ENCODE peak calls at places on chromosomes 16 and 17, in nine cellular contexts. One of them, this sample, is unnamed.

GRCh38 chr17:2057714-2058520 is 3.0 kb downstream of the HIC1 start:
- DNase-seq in adrenal gland: no peak
- DNase-seq in foreskin keratinocyte: no peak
- DNase-seq in WTC11: no peak
- DNase-seq in T-helper 22 cell: no peak
- DNase-seq in HTR-8/SVneo: no peak
- DNase-seq in ACHN: no peak
- DNase-seq in naive thymus-derived CD4-positive, alpha-beta T cell: no peak
- DNase-seq in glutamatergic neuron: no peak
- DNase-seq in this sample: no peak

GRCh38 chr17:49727353-49727752 is 19.6 kb upstream of the SLC35B1 start:
- DNase-seq in WTC11: no peak
- DNase-seq in foreskin keratinocyte: no peak
- DNase-seq in ACHN: no peak
- DNase-seq in adrenal gland: no peak
- DNase-seq in HTR-8/SVneo: no peak
- DNase-seq in glutamatergic neuron: no peak
- DNase-seq in T-helper 22 cell: no peak
- DNase-seq in naive thymus-derived CD4-positive, alpha-beta T cell: no peak
- DNase-seq in this sample: no peak

GRCh38 chr16:530111-530817 is 2.8 kb downstream of the CAPN15 start:
- DNase-seq in glutamatergic neuron: no peak
- DNase-seq in T-helper 22 cell: no peak
- DNase-seq in naive thymus-derived CD4-positive, alpha-beta T cell: no peak
- DNase-seq in adrenal gland: no peak
- DNase-seq in HTR-8/SVneo: no peak
- DNase-seq in foreskin keratinocyte: no peak
- DNase-seq in WTC11: no peak
- DNase-seq in ACHN: no peak
- DNase-seq in this sample: no peak

GRCh38 chr17:54544239-54544638 is 356.4 kb upstream of the TOM1L1 start:
- DNase-seq in HTR-8/SVneo: no peak
- DNase-seq in T-helper 22 cell: no peak
- DNase-seq in adrenal gland: no peak
- DNase-seq in WTC11: peak
- DNase-seq in glutamatergic neuron: peak
- DNase-seq in naive thymus-derived CD4-positive, alpha-beta T cell: no peak
- DNase-seq in foreskin keratinocyte: no peak
- DNase-seq in ACHN: no peak
- DNase-seq in this sample: no peak

GRCh38 chr17:40218740-40219072 is 398 bp upstream of the WIPF2 start:
- DNase-seq in naive thymus-derived CD4-positive, alpha-beta T cell: peak
- DNase-seq in adrenal gland: peak
- DNase-seq in foreskin keratinocyte: peak
- DNase-seq in T-helper 22 cell: peak
- DNase-seq in ACHN: peak
- DNase-seq in glutamatergic neuron: peak
- DNase-seq in WTC11: peak
- DNase-seq in HTR-8/SVneo: peak
- DNase-seq in this sample: peak

GRCh38 chr16:21950782-21951521 is 2.2 kb upstream of the UQCRC2 start:
- DNase-seq in ACHN: peak
- DNase-seq in HTR-8/SVneo: peak
- DNase-seq in adrenal gland: no peak
- DNase-seq in naive thymus-derived CD4-positive, alpha-beta T cell: peak
- DNase-seq in T-helper 22 cell: no peak
- DNase-seq in foreskin keratinocyte: peak
- DNase-seq in WTC11: no peak
- DNase-seq in glutamatergic neuron: peak
- DNase-seq in this sample: no peak

GRCh38 chr17:40442392-40443195 is 656 bp upstream of the IGFBP4 start:
- DNase-seq in HTR-8/SVneo: peak
- DNase-seq in T-helper 22 cell: no peak
- DNase-seq in naive thymus-derived CD4-positive, alpha-beta T cell: no peak
- DNase-seq in glutamatergic neuron: no peak
- DNase-seq in adrenal gland: no peak
- DNase-seq in ACHN: no peak
- DNase-seq in foreskin keratinocyte: no peak
- DNase-seq in WTC11: no peak
- DNase-seq in this sample: no peak

GRCh38 chr16:85805442-85806045 is 6.0 kb downstream of the COX4I1 start:
- DNase-seq in T-helper 22 cell: no peak
- DNase-seq in adrenal gland: no peak
- DNase-seq in naive thymus-derived CD4-positive, alpha-beta T cell: no peak
- DNase-seq in foreskin keratinocyte: no peak
- DNase-seq in ACHN: no peak
- DNase-seq in WTC11: no peak
- DNase-seq in HTR-8/SVneo: no peak
- DNase-seq in glutamatergic neuron: no peak
- DNase-seq in this sample: no peak

GRCh38 chr17:42608692-42609181 is 437 bp downstream of the RETREG3 start:
- DNase-seq in glutamatergic neuron: no peak
- DNase-seq in HTR-8/SVneo: no peak
- DNase-seq in ACHN: no peak
- DNase-seq in naive thymus-derived CD4-positive, alpha-beta T cell: peak
- DNase-seq in adrenal gland: no peak
- DNase-seq in foreskin keratinocyte: no peak
- DNase-seq in T-helper 22 cell: peak
- DNase-seq in WTC11: no peak
- DNase-seq in this sample: no peak

GRCh38 chr17:6643460-6644125 is 2.7 kb downstream of the TXNDC17 start:
- DNase-seq in ACHN: peak
- DNase-seq in T-helper 22 cell: no peak
- DNase-seq in HTR-8/SVneo: no peak
- DNase-seq in naive thymus-derived CD4-positive, alpha-beta T cell: no peak
- DNase-seq in foreskin keratinocyte: no peak
- DNase-seq in glutamatergic neuron: no peak
- DNase-seq in WTC11: no peak
- DNase-seq in adrenal gland: no peak
- DNase-seq in this sample: no peak

GRCh38 chr17:81986606-81987005 is 9.2 kb downstream of the ASPSCR1 start:
- DNase-seq in foreskin keratinocyte: no peak
- DNase-seq in naive thymus-derived CD4-positive, alpha-beta T cell: no peak
- DNase-seq in adrenal gland: no peak
- DNase-seq in HTR-8/SVneo: no peak
- DNase-seq in ACHN: no peak
- DNase-seq in WTC11: no peak
- DNase-seq in T-helper 22 cell: no peak
- DNase-seq in glutamatergic neuron: no peak
- DNase-seq in this sample: no peak

GRCh38 chr16:30377050-30377811 is 2.6 kb downstream of the MYL11 start:
- DNase-seq in HTR-8/SVneo: no peak
- DNase-seq in WTC11: no peak
- DNase-seq in foreskin keratinocyte: no peak
- DNase-seq in T-helper 22 cell: no peak
- DNase-seq in adrenal gland: no peak
- DNase-seq in naive thymus-derived CD4-positive, alpha-beta T cell: no peak
- DNase-seq in ACHN: no peak
- DNase-seq in glutamatergic neuron: no peak
- DNase-seq in this sample: no peak

GRCh38 chr17:79681101-79681621 is 49.6 kb upstream of the ENPP7 start:
- DNase-seq in glutamatergic neuron: no peak
- DNase-seq in HTR-8/SVneo: no peak
- DNase-seq in ACHN: no peak
- DNase-seq in foreskin keratinocyte: no peak
- DNase-seq in naive thymus-derived CD4-positive, alpha-beta T cell: no peak
- DNase-seq in T-helper 22 cell: no peak
- DNase-seq in WTC11: no peak
- DNase-seq in adrenal gland: no peak
- DNase-seq in this sample: no peak

GRCh38 chr17:16251043-16251442 is 34.0 kb downstream of the PIGL start:
- DNase-seq in foreskin keratinocyte: no peak
- DNase-seq in WTC11: no peak
- DNase-seq in naive thymus-derived CD4-positive, alpha-beta T cell: no peak
- DNase-seq in ACHN: no peak
- DNase-seq in glutamatergic neuron: no peak
- DNase-seq in HTR-8/SVneo: no peak
- DNase-seq in T-helper 22 cell: no peak
- DNase-seq in adrenal gland: no peak
- DNase-seq in this sample: no peak

GRCh38 chr16:1667271-1667670 is 10.8 kb upstream of the JPT2 start:
- DNase-seq in WTC11: no peak
- DNase-seq in ACHN: no peak
- DNase-seq in naive thymus-derived CD4-positive, alpha-beta T cell: no peak
- DNase-seq in T-helper 22 cell: no peak
- DNase-seq in adrenal gland: no peak
- DNase-seq in glutamatergic neuron: no peak
- DNase-seq in HTR-8/SVneo: no peak
- DNase-seq in foreskin keratinocyte: no peak
- DNase-seq in this sample: no peak

GRCh38 chr17:51119415-51120356 is 982 bp downstream of the SPAG9 start:
- DNase-seq in WTC11: peak
- DNase-seq in glutamatergic neuron: peak
- DNase-seq in HTR-8/SVneo: peak
- DNase-seq in foreskin keratinocyte: peak
- DNase-seq in adrenal gland: peak
- DNase-seq in ACHN: peak
- DNase-seq in naive thymus-derived CD4-positive, alpha-beta T cell: peak
- DNase-seq in T-helper 22 cell: peak
- DNase-seq in this sample: peak

GRCh38 chr17:74340470-74341023 is 14.5 kb downstream of the KIF19 start:
- DNase-seq in ACHN: no peak
- DNase-seq in foreskin keratinocyte: no peak
- DNase-seq in WTC11: no peak
- DNase-seq in HTR-8/SVneo: no peak
- DNase-seq in adrenal gland: no peak
- DNase-seq in naive thymus-derived CD4-positive, alpha-beta T cell: no peak
- DNase-seq in T-helper 22 cell: no peak
- DNase-seq in glutamatergic neuron: peak
- DNase-seq in this sample: no peak

GRCh38 chr17:1120596-1121441 is 59.0 kb downstream of the ABR start:
- DNase-seq in glutamatergic neuron: no peak
- DNase-seq in WTC11: no peak
- DNase-seq in foreskin keratinocyte: no peak
- DNase-seq in HTR-8/SVneo: no peak
- DNase-seq in adrenal gland: no peak
- DNase-seq in ACHN: no peak
- DNase-seq in T-helper 22 cell: no peak
- DNase-seq in naive thymus-derived CD4-positive, alpha-beta T cell: no peak
- DNase-seq in this sample: no peak

GRCh38 chr17:49031965-49032928 is 35.1 kb downstream of the IGF2BP1 start:
- DNase-seq in ACHN: peak
- DNase-seq in foreskin keratinocyte: peak
- DNase-seq in HTR-8/SVneo: peak
- DNase-seq in WTC11: peak
- DNase-seq in naive thymus-derived CD4-positive, alpha-beta T cell: peak
- DNase-seq in adrenal gland: peak
- DNase-seq in glutamatergic neuron: peak
- DNase-seq in T-helper 22 cell: no peak
- DNase-seq in this sample: peak

GRCh38 chr16:10408824-10409381 is 23.0 kb downstream of the ATF7IP2 start:
- DNase-seq in WTC11: no peak
- DNase-seq in HTR-8/SVneo: no peak
- DNase-seq in naive thymus-derived CD4-positive, alpha-beta T cell: no peak
- DNase-seq in foreskin keratinocyte: no peak
- DNase-seq in glutamatergic neuron: no peak
- DNase-seq in adrenal gland: no peak
- DNase-seq in ACHN: no peak
- DNase-seq in T-helper 22 cell: no peak
- DNase-seq in this sample: no peak

GRCh38 chr16:10576390-10577304 is 3.8 kb downstream of the EMP2 start:
- DNase-seq in HTR-8/SVneo: no peak
- DNase-seq in WTC11: no peak
- DNase-seq in T-helper 22 cell: no peak
- DNase-seq in adrenal gland: no peak
- DNase-seq in naive thymus-derived CD4-positive, alpha-beta T cell: no peak
- DNase-seq in glutamatergic neuron: no peak
- DNase-seq in foreskin keratinocyte: no peak
- DNase-seq in ACHN: no peak
- DNase-seq in this sample: no peak

GRCh38 chr16:23500866-23501234 is 9.4 kb downstream of the GGA2 start:
- DNase-seq in glutamatergic neuron: no peak
- DNase-seq in HTR-8/SVneo: no peak
- DNase-seq in foreskin keratinocyte: no peak
- DNase-seq in ACHN: no peak
- DNase-seq in WTC11: no peak
- DNase-seq in naive thymus-derived CD4-positive, alpha-beta T cell: no peak
- DNase-seq in adrenal gland: no peak
- DNase-seq in T-helper 22 cell: no peak
- DNase-seq in this sample: no peak

GRCh38 chr17:2067559-2067958 is 12.7 kb downstream of the HIC1 start:
- DNase-seq in ACHN: no peak
- DNase-seq in foreskin keratinocyte: no peak
- DNase-seq in glutamatergic neuron: no peak
- DNase-seq in HTR-8/SVneo: no peak
- DNase-seq in adrenal gland: no peak
- DNase-seq in T-helper 22 cell: no peak
- DNase-seq in naive thymus-derived CD4-positive, alpha-beta T cell: no peak
- DNase-seq in WTC11: no peak
- DNase-seq in this sample: no peak

GRCh38 chr17:79980246-79981043 is 55.2 kb downstream of the TBC1D16 start:
- DNase-seq in T-helper 22 cell: no peak
- DNase-seq in naive thymus-derived CD4-positive, alpha-beta T cell: no peak
- DNase-seq in foreskin keratinocyte: no peak
- DNase-seq in ACHN: no peak
- DNase-seq in HTR-8/SVneo: no peak
- DNase-seq in glutamatergic neuron: no peak
- DNase-seq in adrenal gland: no peak
- DNase-seq in WTC11: peak
- DNase-seq in this sample: no peak

GRCh38 chr17:56085576-56086267 is 67.6 kb upstream of the ANKFN1 start:
- DNase-seq in naive thymus-derived CD4-positive, alpha-beta T cell: no peak
- DNase-seq in WTC11: no peak
- DNase-seq in foreskin keratinocyte: no peak
- DNase-seq in glutamatergic neuron: no peak
- DNase-seq in ACHN: no peak
- DNase-seq in HTR-8/SVneo: no peak
- DNase-seq in adrenal gland: no peak
- DNase-seq in T-helper 22 cell: no peak
- DNase-seq in this sample: no peak

GRCh38 chr17:77191266-77191665 is 50.5 kb downstream of the SEC14L1 start:
- DNase-seq in T-helper 22 cell: no peak
- DNase-seq in WTC11: no peak
- DNase-seq in HTR-8/SVneo: no peak
- DNase-seq in naive thymus-derived CD4-positive, alpha-beta T cell: no peak
- DNase-seq in adrenal gland: no peak
- DNase-seq in foreskin keratinocyte: no peak
- DNase-seq in ACHN: no peak
- DNase-seq in glutamatergic neuron: no peak
- DNase-seq in this sample: no peak

GRCh38 chr16:86137359-86137758 is 238.4 kb downstream of the IRF8 start:
- DNase-seq in HTR-8/SVneo: no peak
- DNase-seq in adrenal gland: no peak
- DNase-seq in naive thymus-derived CD4-positive, alpha-beta T cell: no peak
- DNase-seq in T-helper 22 cell: no peak
- DNase-seq in foreskin keratinocyte: no peak
- DNase-seq in ACHN: no peak
- DNase-seq in WTC11: no peak
- DNase-seq in glutamatergic neuron: no peak
- DNase-seq in this sample: no peak

GRCh38 chr16:77171750-77172635 is 19.0 kb upstream of the MON1B start:
- DNase-seq in naive thymus-derived CD4-positive, alpha-beta T cell: peak
- DNase-seq in glutamatergic neuron: no peak
- DNase-seq in ACHN: peak
- DNase-seq in HTR-8/SVneo: peak
- DNase-seq in T-helper 22 cell: no peak
- DNase-seq in WTC11: no peak
- DNase-seq in foreskin keratinocyte: peak
- DNase-seq in adrenal gland: no peak
- DNase-seq in this sample: peak

GRCh38 chr17:410674-411401 is 58.2 kb upstream of the RPH3AL start:
- DNase-seq in naive thymus-derived CD4-positive, alpha-beta T cell: peak
- DNase-seq in T-helper 22 cell: peak
- DNase-seq in foreskin keratinocyte: no peak
- DNase-seq in ACHN: peak
- DNase-seq in WTC11: no peak
- DNase-seq in glutamatergic neuron: peak
- DNase-seq in adrenal gland: peak
- DNase-seq in HTR-8/SVneo: no peak
- DNase-seq in this sample: no peak

GRCh38 chr17:63571632-63572310 is 21.5 kb downstream of the DCAF7 start:
- DNase-seq in HTR-8/SVneo: peak
- DNase-seq in naive thymus-derived CD4-positive, alpha-beta T cell: no peak
- DNase-seq in adrenal gland: no peak
- DNase-seq in ACHN: peak
- DNase-seq in foreskin keratinocyte: peak
- DNase-seq in glutamatergic neuron: no peak
- DNase-seq in T-helper 22 cell: no peak
- DNase-seq in WTC11: no peak
- DNase-seq in this sample: peak

GRCh38 chr16:57949013-57949412 is 21.9 kb downstream of the CNGB1 start:
- DNase-seq in glutamatergic neuron: no peak
- DNase-seq in T-helper 22 cell: no peak
- DNase-seq in ACHN: no peak
- DNase-seq in naive thymus-derived CD4-positive, alpha-beta T cell: no peak
- DNase-seq in WTC11: no peak
- DNase-seq in HTR-8/SVneo: no peak
- DNase-seq in adrenal gland: no peak
- DNase-seq in foreskin keratinocyte: no peak
- DNase-seq in this sample: no peak

This sample was measured in amniotic stem cell.